ENCODE peak calls at places on chromosomes 6 and 20, in nine cellular contexts. D, J, Y, T, P, N, C, I and Q are unnamed samples.

GRCh38 chr20:50561379-50562078 is 51.3 kb downstream of the PTPN1 start:
- DNase-seq in I (peak; percentile 73), T (peak; percentile 85), Y (no peak), C (no peak), D (peak; percentile 99), N (peak; percentile 75), P (no peak), J (peak; percentile 95), Q (no peak)

GRCh38 chr6:90217621-90218496 is 78.8 kb downstream of the BACH2 start:
- DNase-seq in T (no peak), J (no peak), N (peak; percentile 44), Y (peak; percentile 69), P (no peak), D (no peak), I (no peak), C (peak; percentile 62), Q (no peak)

GRCh38 chr20:642398-643174 is 10.4 kb downstream of the SRXN1 start:
- DNase-seq in N (no peak), Y (peak; percentile 77), D (no peak), J (no peak), I (no peak), C (no peak), T (no peak), P (no peak), Q (no peak)

GRCh38 chr6:14873781-14874446 is 372.0 kb upstream of the JARID2 start:
- DNase-seq in J (no peak), T (no peak), I (no peak), C (no peak), Y (no peak), D (no peak), P (no peak), N (no peak), Q (no peak)

GRCh38 chr6:112199001-112199403 is 55.4 kb downstream of the LAMA4 start:
- DNase-seq in J (no peak), C (no peak), N (no peak), T (no peak), P (no peak), Y (no peak), D (no peak), I (no peak), Q (no peak)

GRCh38 chr6:7146079-7146828 is 38.5 kb downstream of the RREB1 start:
- DNase-seq in C (peak; percentile 47), N (no peak), Y (no peak), I (peak; percentile 34), J (no peak), P (peak; percentile 95), T (peak; percentile 85), D (peak; percentile 80), Q (peak; percentile 55)

GRCh38 chr6:112037783-112038216 is 16.1 kb upstream of the CCN6 start:
- DNase-seq in I (peak; percentile 63), D (peak; percentile 90), Y (no peak), N (peak; percentile 5), T (peak; percentile 93), J (no peak), P (no peak), C (peak; percentile 76), Q (peak; percentile 89)

GRCh38 chr20:9117548-9117947 is 48.7 kb downstream of the PLCB4 start:
- DNase-seq in Y (no peak), N (no peak), I (no peak), C (no peak), T (no peak), P (no peak), J (no peak), D (no peak), Q (no peak)

GRCh38 chr6:72770959-72771358 is 149.1 kb downstream of the KCNQ5 start:
- DNase-seq in C (no peak), T (no peak), Y (no peak), J (no peak), P (no peak), I (no peak), N (no peak), D (no peak), Q (no peak)

GRCh38 chr20:47236639-47236900 is 119.9 kb downstream of the ZMYND8 start:
- DNase-seq in D (no peak), T (no peak), N (no peak), C (no peak), P (no peak), Y (no peak), J (no peak), I (no peak), Q (no peak)

GRCh38 chr6:110255356-110255755 is 75.1 kb downstream of the CDC40 start:
- DNase-seq in N (peak; percentile 1), T (no peak), P (peak; percentile 46), D (peak; percentile 37), I (no peak), C (no peak), Y (no peak), J (no peak), Q (no peak)

GRCh38 chr20:1013566-1014340 is 11.6 kb upstream of the RSPO4 start:
- DNase-seq in N (no peak), Y (no peak), P (no peak), J (no peak), D (no peak), C (no peak), T (no peak), I (no peak), Q (no peak)

GRCh38 chr6:150243620-150244314 is 100.9 kb downstream of the PPP1R14C start:
- DNase-seq in T (no peak), P (no peak), D (peak; percentile 44), Y (no peak), J (no peak), I (no peak), N (no peak), C (no peak), Q (no peak)

GRCh38 chr6:35731414-35731735 is 5.5 kb upstream of the ARMC12 start:
- DNase-seq in I (peak; percentile 73), T (peak; percentile 99), J (no peak), C (peak; percentile 100), D (peak; percentile 67), N (peak; percentile 81), P (peak; percentile 97), Y (peak; percentile 98), Q (peak; percentile 98)

DNA sequence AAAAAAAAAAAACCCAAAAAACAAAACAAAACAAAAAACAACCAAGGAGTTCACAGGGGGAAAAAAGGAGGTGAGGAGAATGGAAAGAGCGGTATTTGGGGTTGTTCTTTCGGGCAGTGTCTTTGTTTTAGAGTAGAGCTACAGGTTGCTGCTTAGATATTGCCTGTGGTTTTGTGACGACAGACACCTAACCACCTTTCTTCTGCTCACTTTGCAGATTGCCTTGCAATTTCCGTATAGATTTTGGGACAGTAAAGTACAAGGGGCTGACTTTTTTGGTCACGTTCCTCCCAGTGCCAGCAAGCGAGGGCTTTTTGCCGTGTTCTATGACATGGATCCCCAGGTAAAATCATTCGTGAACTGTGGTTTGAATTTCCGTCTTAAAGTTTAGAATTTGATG is 50.9 kb downstream of the DEK start:
- DNase-seq in N (no peak), J (no peak), Y (no peak), P (no peak), C (no peak), T (no peak), I (no peak), D (no peak), Q (no peak)
- TF ChIP-seq POLR2A in N (no peak), J (no peak), Y (no peak), P (no peak), C (no peak), T (no peak), I (no peak), D (no peak), Q (no peak)

DNA sequence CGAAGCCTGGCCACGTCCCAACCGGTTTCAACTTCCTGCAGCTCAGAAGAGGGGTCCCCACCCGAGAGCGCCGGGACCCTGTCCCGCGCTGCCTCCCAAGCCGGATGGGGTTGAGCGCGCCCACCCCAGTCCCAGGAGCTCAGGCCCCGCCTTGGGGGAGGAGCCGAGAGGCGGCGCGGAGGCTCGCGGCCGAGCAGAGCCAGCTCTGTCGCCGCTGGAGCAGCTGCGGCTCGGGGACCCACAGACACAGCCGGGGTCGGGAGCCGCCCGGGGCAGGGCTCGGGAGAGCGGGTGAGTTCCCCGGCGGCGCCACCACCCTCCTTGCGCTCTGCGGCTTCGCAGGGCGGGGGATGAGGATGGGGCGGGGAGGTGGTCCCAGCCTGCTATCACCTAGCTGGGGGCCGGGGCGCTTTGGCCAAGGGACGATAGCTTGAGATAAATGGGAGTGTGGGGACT is at the start of gene PPP1R16B:
- DNase-seq in T (no peak), P (peak; percentile 85), N (peak; percentile 26), I (no peak), C (no peak), J (no peak), D (no peak), Y (peak; percentile 85), Q (peak; percentile 30)
- TF ChIP-seq POLR2A in T (no peak), P (peak; percentile 63), N (no peak), I (no peak), C (peak; percentile 37), J (no peak), D (no peak), Y (no peak), Q (peak; percentile 34)

DNA sequence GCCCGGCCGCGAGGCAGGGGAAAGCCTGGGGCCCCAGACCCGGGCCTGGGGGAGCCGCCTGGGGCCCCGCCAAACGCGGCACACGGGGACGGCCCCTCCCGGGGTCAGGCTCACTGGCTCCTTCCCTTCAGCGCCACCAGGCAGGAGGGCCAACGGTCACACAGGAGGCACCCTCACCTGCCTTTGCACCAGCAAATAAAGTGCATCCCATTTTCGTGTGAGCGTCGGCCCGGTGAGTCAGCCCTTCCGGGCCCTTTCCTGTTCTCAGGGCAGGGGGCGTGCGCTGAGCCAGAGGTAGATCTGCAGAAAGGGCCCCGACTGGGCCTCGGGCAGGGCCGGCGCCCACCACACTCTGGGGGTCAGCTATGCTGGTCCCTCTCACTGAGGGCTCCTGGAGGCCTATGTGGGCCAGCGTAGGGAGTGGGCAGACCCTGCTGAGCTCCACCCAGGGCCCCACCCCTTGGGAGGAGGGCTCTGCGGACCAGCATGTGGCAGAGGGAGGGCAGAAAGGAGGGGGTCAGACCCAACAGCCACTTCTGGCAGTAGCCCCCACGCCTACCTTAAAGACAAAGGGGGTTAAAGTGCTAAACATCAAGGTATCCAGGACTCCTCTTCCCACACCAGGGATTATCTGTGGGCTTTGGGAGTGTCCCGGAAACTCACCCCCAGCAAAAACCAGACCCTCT is 931 bp upstream of the UCKL1 start:
- DNase-seq in D (peak; percentile 49), P (peak; percentile 92), N (peak; percentile 87), J (peak; percentile 73), Y (no peak), T (peak; percentile 85), I (peak; percentile 87), C (no peak), Q (peak; percentile 64)
- TF ChIP-seq POLR2A in D (no peak), P (peak; percentile 92), N (peak; percentile 62), J (no peak), Y (no peak), T (peak; percentile 38), I (no peak), C (peak; percentile 48), Q (peak; percentile 50)

DNA sequence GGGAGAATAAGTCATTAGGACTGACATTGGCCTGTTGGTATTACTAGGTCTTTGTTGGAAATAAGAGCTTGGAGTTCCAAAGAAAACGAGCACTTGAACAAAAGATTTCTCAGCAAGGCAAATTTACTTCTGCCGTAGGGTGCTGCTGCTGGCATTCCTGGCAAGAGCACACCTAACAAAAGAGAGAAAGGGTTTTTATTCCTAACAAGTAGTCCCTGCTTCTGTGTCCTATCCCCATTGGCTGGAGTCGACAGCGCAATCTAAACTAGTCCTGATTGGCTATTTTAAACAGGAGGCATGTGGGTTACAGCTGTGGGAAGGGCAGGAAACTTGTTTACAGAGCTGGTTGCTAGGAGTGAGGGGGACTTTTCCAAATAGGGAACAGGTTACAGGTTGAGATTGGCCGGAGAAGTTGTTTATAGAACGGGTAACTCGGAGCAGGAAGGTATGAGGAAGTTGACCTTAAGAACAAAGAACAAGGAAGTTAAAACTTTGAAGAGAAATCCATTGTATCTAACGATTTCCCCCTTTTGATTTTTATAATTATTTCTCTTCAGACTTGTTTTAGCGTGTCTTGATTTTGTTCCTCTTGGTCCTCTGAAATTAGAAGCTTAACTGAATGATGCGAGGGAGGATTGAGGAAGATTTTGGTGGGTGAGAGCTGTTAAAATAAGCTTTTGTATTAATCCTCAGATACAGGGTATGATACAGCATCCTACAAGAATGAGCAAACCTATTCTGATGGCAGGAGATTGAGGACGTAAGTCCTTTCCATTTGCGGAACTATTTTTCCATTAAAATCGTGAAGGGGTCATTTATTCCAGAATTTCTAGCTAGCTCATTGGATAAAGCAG is 3.4 kb upstream of the ZNFX1 start:
- DNase-seq in P (peak; percentile 89), I (no peak), C (no peak), Y (no peak), T (no peak), D (no peak), J (no peak), N (no peak), Q (no peak)
- TF ChIP-seq POLR2A in P (no peak), I (no peak), C (no peak), Y (no peak), T (no peak), D (no peak), J (no peak), N (no peak), Q (no peak)